ENCODE peak calls at places on chromosome 10, in four cellular contexts. J, U, P and R are unnamed samples.

GRCh38 chr10:102113956-102114857 is 6.0 kb downstream of the LDB1 start:
- DNase-seq in J (peak), P (peak), U (no peak), R (no peak)

GRCh38 chr10:98273454-98273850 is 5.5 kb upstream of the LOXL4 start:
- DNase-seq in U (no peak), P (no peak), J (no peak), R (no peak)

GRCh38 chr10:88157981-88158465 is 294.6 kb downstream of the PTEN start:
- DNase-seq in P (no peak), J (no peak), U (no peak), R (no peak)

GRCh38 chr10:54667136-54667535 is 133.9 kb downstream of the PCDH15 start:
- DNase-seq in U (no peak), J (no peak), P (no peak), R (no peak)

GRCh38 chr10:133318494-133319127 is 9.9 kb downstream of the ZNF511 start:
- DNase-seq in J (peak), P (peak), U (peak), R (no peak)

GRCh38 chr10:63241898-63242297 is 108.8 kb downstream of the NRBF2 start:
- DNase-seq in J (no peak), U (no peak), P (no peak), R (no peak)

GRCh38 chr10:360653-361052 is 225.4 kb downstream of the ZMYND11 start:
- DNase-seq in P (no peak), U (no peak), J (no peak), R (no peak)

GRCh38 chr10:63537511-63537910 is 16.3 kb downstream of the REEP3 start:
- DNase-seq in P (no peak), U (no peak), J (no peak), R (no peak)

GRCh38 chr10:11183000-11183399 is 165.3 kb downstream of the CELF2 start:
- DNase-seq in J (no peak), P (no peak), U (no peak), R (no peak)

GRCh38 chr10:7750222-7750621 is 37.6 kb downstream of the KIN start:
- DNase-seq in J (no peak), P (no peak), U (no peak), R (no peak)

GRCh38 chr10:128382225-128382624 is 256.0 kb upstream of the MKI67 start:
- DNase-seq in U (no peak), J (no peak), P (no peak), R (no peak)

GRCh38 chr10:100735087-100735344 is 10.4 kb upstream of the PAX2 start:
- DNase-seq in U (no peak), J (no peak), P (no peak), R (no peak)

GRCh38 chr10:43122096-43122495 is 16.1 kb upstream of the CSGALNACT2 start:
- DNase-seq in U (no peak), P (peak), J (no peak), R (peak)

GRCh38 chr10:28105561-28105960 is 106.7 kb upstream of the ODAD2 start:
- DNase-seq in P (no peak), U (no peak), J (no peak), R (no peak)

GRCh38 chr10:94223702-94224370 is 138.9 kb downstream of the NOC3L start:
- DNase-seq in U (no peak), P (no peak), J (no peak), R (no peak)

GRCh38 chr10:7090529-7090928 is 320.3 kb downstream of the SFMBT2 start:
- DNase-seq in P (no peak), J (no peak), U (no peak), R (no peak)

GRCh38 chr10:101134299-101135127 is 3.4 kb downstream of the TLX1 start:
- DNase-seq in P (no peak), J (no peak), U (no peak), R (no peak)

GRCh38 chr10:68239069-68239468 is 7.2 kb upstream of the ATOH7 start:
- DNase-seq in U (no peak), P (no peak), J (no peak), R (no peak)

GRCh38 chr10:119769886-119770285 is 44.0 kb downstream of the INPP5F start:
- DNase-seq in P (no peak), J (no peak), U (no peak), R (no peak)

GRCh38 chr10:110865184-110865803 is 6.4 kb upstream of the PDCD4 start:
- DNase-seq in P (no peak), J (no peak), U (no peak), R (no peak)

GRCh38 chr10:132634947-132635271 is 97.3 kb downstream of the INPP5A start:
- DNase-seq in U (no peak), J (no peak), P (no peak), R (no peak)

GRCh38 chr10:63627376-63627775 is 106.2 kb downstream of the REEP3 start:
- DNase-seq in U (no peak), P (no peak), J (no peak), R (no peak)

GRCh38 chr10:61612009-61612408 is 50.7 kb upstream of the CABCOCO1 start:
- DNase-seq in J (no peak), P (no peak), U (no peak), R (no peak)

GRCh38 chr10:114551310-114551972 is 106.6 kb downstream of the ABLIM1 start:
- DNase-seq in J (peak), U (peak), P (peak), R (no peak)

GRCh38 chr10:114304017-114304565 is 65.0 kb downstream of the VWA2 start:
- DNase-seq in U (peak), J (peak), P (peak), R (no peak)

GRCh38 chr10:18658301-18658991 is 785 bp upstream of the ARL5B start:
- DNase-seq in J (peak), U (no peak), P (no peak), R (no peak)

GRCh38 chr10:113037222-113037621 is 87.2 kb downstream of the TCF7L2 start:
- DNase-seq in P (no peak), J (no peak), U (no peak), R (no peak)

GRCh38 chr10:132835848-132836233 is 49.9 kb upstream of the NKX6-2 start:
- DNase-seq in P (no peak), U (no peak), J (no peak), R (no peak)

GRCh38 chr10:30863516-30864210 is 168.0 kb downstream of the ZNF438 start:
- DNase-seq in P (no peak), U (no peak), J (no peak), R (no peak)

GRCh38 chr10:91653214-91653875 is 20.5 kb upstream of the PPP1R3C start:
- DNase-seq in U (no peak), J (no peak), P (no peak), R (no peak)

GRCh38 chr10:77049896-77050295 is 587.7 kb downstream of the KCNMA1 start:
- DNase-seq in U (no peak), J (no peak), P (no peak), R (no peak)

GRCh38 chr10:131569851-131570715 is 258.6 kb upstream of the TCERG1L start:
- DNase-seq in U (no peak), J (no peak), P (peak), R (peak)
- TF ChIP-seq CTCF in U (no peak), J (no peak), P (no peak), R (peak)

GRCh38 chr10:96222441-96222840 is 48.9 kb downstream of the BLNK start:
- DNase-seq in P (no peak), J (no peak), U (no peak), R (no peak)
- TF ChIP-seq CTCF in P (no peak), J (no peak), U (no peak), R (no peak)

GRCh38 chr10:21205328-21205727 is 308.2 kb upstream of the NEBL start:
- DNase-seq in P (no peak), U (no peak), J (no peak), R (no peak)
- TF ChIP-seq CTCF in P (no peak), U (no peak), J (no peak), R (no peak)

GRCh38 chr10:96743988-96744585 is 23.8 kb upstream of the PIK3AP1 start:
- DNase-seq in P (no peak), U (no peak), J (peak), R (no peak)
- TF ChIP-seq CTCF in P (peak), U (peak), J (no peak), R (peak)

GRCh38 chr10:83820033-83820432 is 319.3 kb upstream of the GHITM start:
- DNase-seq in U (no peak), J (no peak), P (no peak), R (no peak)
- TF ChIP-seq CTCF in U (no peak), J (no peak), P (no peak), R (no peak)

GRCh38 chr10:116251602-116252395 is 21.2 kb downstream of the GFRA1 start:
- DNase-seq in J (no peak), P (no peak), U (no peak), R (no peak)

GRCh38 chr10:116246263-116246662 is 26.7 kb downstream of the GFRA1 start:
- DNase-seq in J (no peak), U (no peak), P (no peak), R (no peak)

GRCh38 chr10:116241642-116242405 is 31.2 kb downstream of the GFRA1 start:
- DNase-seq in P (no peak), J (no peak), U (no peak), R (no peak)

DNA sequence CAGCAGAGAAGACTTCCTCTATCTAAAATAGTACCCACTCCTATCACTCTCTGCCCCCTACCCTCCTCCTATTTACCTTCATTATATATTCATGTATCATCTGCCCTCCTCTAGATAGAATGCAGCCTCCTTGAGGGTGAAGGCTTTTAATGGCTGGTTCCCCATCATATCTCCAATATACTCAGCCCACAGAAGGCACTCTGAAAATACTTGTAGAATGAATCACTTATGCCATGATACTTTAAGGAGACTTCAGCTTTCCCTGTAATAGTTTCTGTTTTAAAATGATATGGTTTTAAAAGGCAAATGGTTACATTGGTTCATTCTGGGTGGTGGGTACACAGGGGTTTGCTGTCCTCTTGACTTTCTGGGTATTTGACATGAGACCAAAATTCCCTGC is 25.3 kb downstream of the GFRA1 start:
- DNase-seq in J (no peak), U (no peak), P (no peak), R (no peak)
- TF ChIP-seq CTCF in J (no peak), U (no peak), P (no peak), R (no peak)

GRCh38 chr10:52949899-52950298 is 177.3 kb upstream of the MBL2 start:
- DNase-seq in U (no peak), P (no peak), J (no peak), R (no peak)
- TF ChIP-seq CTCF in U (no peak), P (no peak), J (no peak), R (peak)

GRCh38 chr10:79146611-79147130 is 77.9 kb downstream of the ZMIZ1 start:
- DNase-seq in P (peak), J (peak), U (peak), R (no peak)
- TF ChIP-seq CTCF in P (peak), J (no peak), U (peak), R (no peak)

GRCh38 chr10:14556285-14556956 is 218.3 kb downstream of the FAM107B start:
- DNase-seq in J (no peak), U (peak), P (no peak), R (no peak)
- TF ChIP-seq CTCF in J (no peak), U (peak), P (no peak), R (peak)

DNA sequence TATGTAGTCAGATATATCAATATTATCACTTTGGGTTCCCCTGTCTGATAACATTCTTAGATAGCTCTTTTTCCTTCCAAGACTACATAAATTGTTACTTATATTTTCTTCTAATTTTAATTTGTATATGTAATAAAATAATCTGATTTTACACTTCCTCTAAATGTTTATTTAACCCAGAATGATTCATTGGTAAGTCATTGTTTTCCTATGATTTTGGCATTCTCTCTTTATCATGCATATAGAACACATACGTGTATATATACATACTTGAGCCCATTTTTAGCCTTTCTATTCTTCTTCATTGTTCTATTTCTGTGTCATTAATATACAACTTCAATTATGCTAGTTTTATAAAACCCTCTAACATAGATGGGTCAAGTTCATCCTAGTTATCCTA is 16.6 kb downstream of the SFTPD start:
- DNase-seq in J (no peak), P (no peak), U (no peak), R (no peak)
- TF ChIP-seq CTCF in J (no peak), P (no peak), U (no peak), R (no peak)